ENCODE peak calls at places on chromosomes 1 and 21, in seven cellular contexts. K is naive thymus-derived CD4-positive, alpha-beta T cell; T is mammary epithelial cell; Q is Peyer's patch; U is lung; E is IMR-90; X is A673. F is an unnamed sample. For H3K4me1 and H3K9me3, the result is how much of the 10 kb centered on the place peaks cover.

GRCh38 chr1:221714227-221715116 is 27.4 kb downstream of the DUSP10 start:
- DNase-seq in K (no peak), T (no peak), Q (no peak), U (no peak), E (no peak), X (peak), F (peak)

GRCh38 chr1:116001739-116002487 is 25.6 kb downstream of the SLC22A15 start:
- DNase-seq in K (no peak), T (peak), Q (no peak), U (no peak), E (no peak), X (no peak), F (no peak)

GRCh38 chr21:32336711-32337110 is 38.1 kb downstream of the MRAP start:
- DNase-seq in K (no peak), T (peak), Q (no peak), U (no peak), E (peak), X (peak), F (no peak)

GRCh38 chr1:86616871-86617270 is 70.0 kb downstream of the CLCA4 start:
- DNase-seq in K (no peak), T (peak), Q (peak), U (no peak), E (no peak), X (no peak), F (no peak)

GRCh38 chr1:207827488-207827830 is 75.6 kb downstream of the CD46 start:
- DNase-seq in K (no peak), T (no peak), Q (peak), U (no peak), E (no peak), X (no peak), F (no peak)

GRCh38 chr1:234213576-234214128 is 159.6 kb upstream of the COA6 start:
- DNase-seq in K (no peak), T (no peak), Q (no peak), U (no peak), E (no peak), X (no peak), F (no peak)

GRCh38 chr1:115456441-115456961 is 118.5 kb upstream of the NGF start:
- DNase-seq in K (no peak), T (no peak), Q (no peak), U (no peak), E (peak), X (no peak), F (no peak)

GRCh38 chr1:119347858-119348257 is 20.7 kb upstream of the HAO2 start:
- DNase-seq in K (no peak), T (peak), Q (no peak), U (no peak), E (no peak), X (no peak), F (peak)

GRCh38 chr1:18474559-18474958 is 6.2 kb upstream of the KLHDC7A start:
- DNase-seq in K (no peak), T (no peak), Q (no peak), U (no peak), E (no peak), X (no peak), F (no peak)

GRCh38 chr1:226128487-226129075 is 58.0 kb downstream of the ACBD3 start:
- DNase-seq in K (no peak), T (peak), Q (peak), U (peak), E (peak), X (no peak), F (no peak)

GRCh38 chr21:26883768-26884167 is 38.6 kb upstream of the ADAMTS1 start:
- DNase-seq in K (no peak), T (no peak), Q (no peak), U (no peak), E (peak), X (no peak), F (no peak)

GRCh38 chr1:174258148-174258550 is 98.8 kb downstream of the RABGAP1L start:
- DNase-seq in K (no peak), T (peak), Q (peak), U (no peak), E (peak), X (peak), F (peak)

GRCh38 chr1:27508139-27508665 is 18.2 kb upstream of the WASF2 start:
- DNase-seq in K (no peak), T (peak), Q (no peak), U (no peak), E (no peak), X (no peak), F (no peak)

GRCh38 chr1:109777980-109778625 is 14.4 kb upstream of the EPS8L3 start:
- DNase-seq in K (no peak), T (no peak), Q (peak), U (no peak), E (no peak), X (no peak), F (no peak)

GRCh38 chr1:39625462-39626273 is 13.8 kb downstream of the HEYL start:
- DNase-seq in K (no peak), T (no peak), Q (peak), U (peak), E (peak), X (no peak), F (no peak)

GRCh38 chr1:179142889-179143299 is 61.0 kb downstream of the TOR3A start:
- DNase-seq in K (no peak), T (peak), Q (no peak), U (no peak), E (peak), X (peak), F (no peak)

GRCh38 chr21:33700491-33700890 is 58.2 kb downstream of the ITSN1 start:
- DNase-seq in K (no peak), T (no peak), Q (no peak), U (no peak), E (no peak), X (no peak), F (no peak)

GRCh38 chr1:192545781-192546521 is 29.6 kb upstream of the RGS1 start:
- DNase-seq in K (no peak), T (no peak), Q (no peak), U (no peak), E (no peak), X (peak), F (no peak)

GRCh38 chr1:197145451-197146029 is 929 bp downstream of the ASPM start:
- DNase-seq in K (no peak), T (no peak), Q (no peak), U (no peak), E (no peak), X (peak), F (no peak)

GRCh38 chr1:78840447-78841251 is 165.9 kb downstream of the ADGRL4 start:
- DNase-seq in K (no peak), T (peak), Q (no peak), U (no peak), E (peak), X (peak), F (no peak)

GRCh38 chr1:87826639-87827345 is 498.1 kb downstream of the LMO4 start:
- DNase-seq in K (no peak), T (peak), Q (peak), U (peak), E (peak), X (peak), F (no peak)

GRCh38 chr1:23483327-23484252 is at the start of gene ASAP3:
- DNase-seq in K (no peak), T (peak), Q (peak), U (peak), E (peak), X (peak), F (peak)

GRCh38 chr1:202579806-202580205 is 130.4 kb downstream of the SYT2 start:
- DNase-seq in K (no peak), T (no peak), Q (no peak), U (no peak), E (peak), X (no peak), F (no peak)

GRCh38 chr1:246012271-246012854 is 494.7 kb downstream of the SMYD3 start:
- DNase-seq in K (no peak), T (peak), Q (no peak), U (no peak), E (peak), X (peak), F (peak)

GRCh38 chr1:93899543-93900207 is 9.6 kb downstream of the GCLM start:
- DNase-seq in K (no peak), T (no peak), Q (no peak), U (no peak), E (no peak), X (no peak), F (no peak)

GRCh38 chr1:5885471-5886139 is 106.6 kb downstream of the NPHP4 start:
- DNase-seq in K (no peak), T (no peak), Q (no peak), U (no peak), E (no peak), X (no peak), F (no peak)

GRCh38 chr21:41367598-41368360 is 6.0 kb downstream of the MX2 start:
- DNase-seq in K (no peak), T (no peak), Q (peak), U (no peak), E (no peak), X (no peak), F (no peak)

GRCh38 chr1:236147068-236147467 is 4.7 kb downstream of the GPR137B start:
- DNase-seq in K (no peak), T (no peak), Q (no peak), U (no peak), E (no peak), X (no peak), F (no peak)
- H3K4me1 ChIP-seq in K (under half), T (under half), Q (under half), U (under half), E (under half), X (under half), F (under half)

GRCh38 chr1:111980684-111981083 is 8.8 kb downstream of the KCND3 start:
- DNase-seq in K (no peak), T (no peak), Q (no peak), U (no peak), E (no peak), X (no peak), F (no peak)
- H3K9me3 ChIP-seq in K (under half), T (under half), Q (under half), U (under half), E (under half), X (under half), F (under half)

GRCh38 chr1:22143586-22144033 is 713 bp upstream of the WNT4 start:
- DNase-seq in K (no peak), T (no peak), Q (no peak), U (no peak), E (no peak), X (no peak), F (no peak)
- H3K4me3 ChIP-seq in K (no peak), T (peak), Q (peak), U (no peak), E (no peak), X (peak), F (peak)

DNA sequence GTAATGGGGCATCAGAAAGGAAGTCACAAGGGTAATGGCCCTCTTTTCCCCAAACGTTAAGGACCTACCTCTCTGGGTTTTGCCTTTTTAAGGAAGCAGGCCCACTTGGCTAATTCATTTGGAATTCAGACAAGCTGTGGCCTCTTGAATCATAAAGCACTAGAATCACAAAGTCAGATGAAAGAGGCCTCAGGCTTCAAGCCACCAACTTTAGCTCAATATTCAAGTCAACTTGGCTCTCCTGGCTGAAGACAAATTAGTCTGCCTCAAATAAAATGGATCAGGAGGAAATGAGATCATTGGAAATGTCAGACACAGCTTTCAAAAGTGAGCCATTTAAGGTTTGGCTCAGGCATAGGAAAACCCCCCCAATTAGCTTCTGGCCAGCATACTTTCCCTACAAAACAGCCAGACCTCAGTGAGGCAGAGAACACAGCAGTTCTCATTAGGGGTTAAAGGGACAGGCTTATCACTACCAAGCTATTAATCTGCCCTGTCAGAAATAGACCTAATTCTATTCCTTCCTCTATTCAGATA is 34.3 kb downstream of the SLC35D1 start:
- DNase-seq in K (no peak), T (peak), Q (no peak), U (no peak), E (peak), X (peak), F (no peak)
- H3K4me1 ChIP-seq in K (under half), T (under half), Q (under half), U (under half), E (under half), X (under half), F (under half)

GRCh38 chr21:44527983-44528633 is 11.9 kb downstream of the KRTAP10-1 start:
- DNase-seq in K (no peak), T (no peak), Q (peak), U (no peak), E (no peak), X (no peak), F (no peak)

GRCh38 chr21:44528634-44528995 is 11.4 kb downstream of the KRTAP10-1 start:
- DNase-seq in K (no peak), T (no peak), Q (peak), U (no peak), E (no peak), X (no peak), F (no peak)

GRCh38 chr21:44529503-44530125 is 10.4 kb downstream of the KRTAP10-1 start:
- DNase-seq in K (no peak), T (no peak), Q (peak), U (no peak), E (no peak), X (no peak), F (no peak)

GRCh38 chr21:44530221-44530902 is 9.6 kb downstream of the KRTAP10-1 start:
- DNase-seq in K (no peak), T (no peak), Q (no peak), U (no peak), E (no peak), X (no peak), F (no peak)

DNA sequence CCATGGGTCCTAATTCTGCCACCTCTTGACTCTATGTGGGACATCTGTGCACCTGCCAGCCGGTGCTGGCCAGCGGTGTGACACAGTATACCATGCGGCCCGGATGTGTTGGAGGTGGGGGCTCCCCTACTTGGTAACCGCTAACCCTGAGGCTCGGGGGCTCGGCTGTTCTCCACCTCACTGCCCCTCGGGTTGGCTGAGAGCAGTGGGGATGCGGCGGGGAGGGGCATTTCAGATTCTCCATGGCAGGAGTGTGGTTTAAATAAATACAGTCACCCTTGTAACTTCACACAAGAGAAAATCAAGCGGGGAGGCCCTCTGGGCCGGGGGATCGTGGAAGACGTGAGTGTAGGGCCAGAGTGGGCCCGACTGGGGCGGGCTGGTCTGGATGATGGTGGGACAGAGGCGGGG is 11.0 kb downstream of the KRTAP10-1 start:
- DNase-seq in K (no peak), T (no peak), Q (peak), U (no peak), E (no peak), X (no peak), F (no peak)
- H3K9me3 ChIP-seq in K (under half), T (under half), Q (under half), U (under half), E (under half), X (under half), F (under half)

GRCh38 chr1:44783697-44784093 is 4.3 kb downstream of the BEST4 start:
- DNase-seq in K (no peak), T (no peak), Q (no peak), U (no peak), E (no peak), X (no peak), F (no peak)
- H3K4me3 ChIP-seq in K (peak), T (peak), Q (peak), U (no peak), E (no peak), X (no peak), F (no peak)

GRCh38 chr21:42837421-42838211 is 41.7 kb downstream of the WDR4 start:
- DNase-seq in K (no peak), T (no peak), Q (peak), U (no peak), E (no peak), X (no peak), F (no peak)
- H3K4me1 ChIP-seq in K (under half), T (under half), Q (under half), U (under half), E (under half), X (under half), F (under half)

F was measured in HAP-1.